ENCODE peak calls at places on chromosomes 6 and 20, in eight cellular contexts. One of them, this sample, is unnamed.

GRCh38 chr6:158518196-158519127 is 41.4 kb upstream of the TMEM181 start:
- DNase-seq in fibroblast of the conjunctiva: peak
- DNase-seq in heart right ventricle: peak
- DNase-seq in GM20000: peak
- DNase-seq in AG08395: peak
- DNase-seq in cortex of kidney: no peak
- DNase-seq in sigmoid colon: no peak
- DNase-seq in activated CD4-positive, alpha-beta T cell treated with anti-CD3 and anti-CD28 coated beads, Interleukin-2, amount 50 U/mL, for 1 hour: peak
- DNase-seq in this sample: peak

GRCh38 chr6:100620085-100620484 is 155.4 kb upstream of the SIM1 start:
- DNase-seq in AG08395: peak
- DNase-seq in activated CD4-positive, alpha-beta T cell treated with anti-CD3 and anti-CD28 coated beads, Interleukin-2, amount 50 U/mL, for 1 hour: no peak
- DNase-seq in fibroblast of the conjunctiva: no peak
- DNase-seq in heart right ventricle: no peak
- DNase-seq in sigmoid colon: no peak
- DNase-seq in GM20000: no peak
- DNase-seq in cortex of kidney: no peak
- DNase-seq in this sample: no peak

GRCh38 chr20:4021905-4022304 is 6.5 kb upstream of the RNF24 start:
- DNase-seq in cortex of kidney: no peak
- DNase-seq in heart right ventricle: no peak
- DNase-seq in activated CD4-positive, alpha-beta T cell treated with anti-CD3 and anti-CD28 coated beads, Interleukin-2, amount 50 U/mL, for 1 hour: no peak
- DNase-seq in fibroblast of the conjunctiva: no peak
- DNase-seq in AG08395: peak
- DNase-seq in GM20000: no peak
- DNase-seq in sigmoid colon: no peak
- DNase-seq in this sample: no peak

GRCh38 chr6:3195695-3196497 is 31.6 kb downstream of the TUBB2B start:
- DNase-seq in heart right ventricle: no peak
- DNase-seq in AG08395: no peak
- DNase-seq in fibroblast of the conjunctiva: no peak
- DNase-seq in activated CD4-positive, alpha-beta T cell treated with anti-CD3 and anti-CD28 coated beads, Interleukin-2, amount 50 U/mL, for 1 hour: no peak
- DNase-seq in GM20000: no peak
- DNase-seq in cortex of kidney: no peak
- DNase-seq in sigmoid colon: no peak
- DNase-seq in this sample: no peak

GRCh38 chr6:138440758-138441362 is 36.8 kb downstream of the HEBP2 start:
- DNase-seq in cortex of kidney: no peak
- DNase-seq in activated CD4-positive, alpha-beta T cell treated with anti-CD3 and anti-CD28 coated beads, Interleukin-2, amount 50 U/mL, for 1 hour: no peak
- DNase-seq in AG08395: no peak
- DNase-seq in sigmoid colon: no peak
- DNase-seq in GM20000: no peak
- DNase-seq in fibroblast of the conjunctiva: no peak
- DNase-seq in heart right ventricle: no peak
- DNase-seq in this sample: no peak

GRCh38 chr6:11278207-11278559 is 45.7 kb upstream of the NEDD9 start:
- DNase-seq in activated CD4-positive, alpha-beta T cell treated with anti-CD3 and anti-CD28 coated beads, Interleukin-2, amount 50 U/mL, for 1 hour: no peak
- DNase-seq in GM20000: peak
- DNase-seq in AG08395: no peak
- DNase-seq in sigmoid colon: no peak
- DNase-seq in heart right ventricle: no peak
- DNase-seq in cortex of kidney: no peak
- DNase-seq in fibroblast of the conjunctiva: no peak
- DNase-seq in this sample: no peak

GRCh38 chr6:51299649-51300380 is 481.1 kb downstream of the TFAP2B start:
- DNase-seq in fibroblast of the conjunctiva: no peak
- DNase-seq in GM20000: no peak
- DNase-seq in heart right ventricle: no peak
- DNase-seq in sigmoid colon: no peak
- DNase-seq in AG08395: no peak
- DNase-seq in activated CD4-positive, alpha-beta T cell treated with anti-CD3 and anti-CD28 coated beads, Interleukin-2, amount 50 U/mL, for 1 hour: no peak
- DNase-seq in cortex of kidney: no peak
- DNase-seq in this sample: no peak

GRCh38 chr6:84762220-84762940 is 2.0 kb downstream of the TBX18 start:
- DNase-seq in heart right ventricle: peak
- DNase-seq in AG08395: peak
- DNase-seq in sigmoid colon: no peak
- DNase-seq in GM20000: peak
- DNase-seq in fibroblast of the conjunctiva: no peak
- DNase-seq in activated CD4-positive, alpha-beta T cell treated with anti-CD3 and anti-CD28 coated beads, Interleukin-2, amount 50 U/mL, for 1 hour: no peak
- DNase-seq in cortex of kidney: no peak
- DNase-seq in this sample: no peak

GRCh38 chr6:88045521-88046136 is 2.0 kb upstream of the SPACA1 start:
- DNase-seq in fibroblast of the conjunctiva: no peak
- DNase-seq in GM20000: no peak
- DNase-seq in heart right ventricle: no peak
- DNase-seq in AG08395: no peak
- DNase-seq in activated CD4-positive, alpha-beta T cell treated with anti-CD3 and anti-CD28 coated beads, Interleukin-2, amount 50 U/mL, for 1 hour: no peak
- DNase-seq in cortex of kidney: no peak
- DNase-seq in sigmoid colon: no peak
- DNase-seq in this sample: no peak

GRCh38 chr6:130602151-130602770 is 224.9 kb upstream of the SMLR1 start:
- DNase-seq in heart right ventricle: no peak
- DNase-seq in cortex of kidney: no peak
- DNase-seq in sigmoid colon: no peak
- DNase-seq in fibroblast of the conjunctiva: peak
- DNase-seq in AG08395: peak
- DNase-seq in GM20000: no peak
- DNase-seq in activated CD4-positive, alpha-beta T cell treated with anti-CD3 and anti-CD28 coated beads, Interleukin-2, amount 50 U/mL, for 1 hour: no peak
- DNase-seq in this sample: no peak

GRCh38 chr20:24950128-24950835 is 1.2 kb downstream of the CST7 start:
- DNase-seq in activated CD4-positive, alpha-beta T cell treated with anti-CD3 and anti-CD28 coated beads, Interleukin-2, amount 50 U/mL, for 1 hour: no peak
- DNase-seq in fibroblast of the conjunctiva: no peak
- DNase-seq in heart right ventricle: no peak
- DNase-seq in sigmoid colon: peak
- DNase-seq in cortex of kidney: no peak
- DNase-seq in AG08395: no peak
- DNase-seq in GM20000: no peak
- DNase-seq in this sample: no peak

GRCh38 chr6:151757506-151757955 is 50.0 kb upstream of the ESR1 start:
- DNase-seq in cortex of kidney: no peak
- DNase-seq in heart right ventricle: no peak
- DNase-seq in GM20000: peak
- DNase-seq in activated CD4-positive, alpha-beta T cell treated with anti-CD3 and anti-CD28 coated beads, Interleukin-2, amount 50 U/mL, for 1 hour: no peak
- DNase-seq in fibroblast of the conjunctiva: no peak
- DNase-seq in AG08395: no peak
- DNase-seq in sigmoid colon: no peak
- DNase-seq in this sample: no peak

GRCh38 chr6:25089442-25089841 is 153.7 kb upstream of the RIPOR2 start:
- DNase-seq in heart right ventricle: no peak
- DNase-seq in sigmoid colon: no peak
- DNase-seq in GM20000: no peak
- DNase-seq in fibroblast of the conjunctiva: no peak
- DNase-seq in AG08395: peak
- DNase-seq in activated CD4-positive, alpha-beta T cell treated with anti-CD3 and anti-CD28 coated beads, Interleukin-2, amount 50 U/mL, for 1 hour: no peak
- DNase-seq in cortex of kidney: no peak
- DNase-seq in this sample: no peak

GRCh38 chr6:81331526-81331925 is 421.0 kb downstream of the TENT5A start:
- DNase-seq in cortex of kidney: no peak
- DNase-seq in AG08395: peak
- DNase-seq in heart right ventricle: no peak
- DNase-seq in GM20000: no peak
- DNase-seq in activated CD4-positive, alpha-beta T cell treated with anti-CD3 and anti-CD28 coated beads, Interleukin-2, amount 50 U/mL, for 1 hour: no peak
- DNase-seq in sigmoid colon: no peak
- DNase-seq in fibroblast of the conjunctiva: no peak
- DNase-seq in this sample: no peak

GRCh38 chr6:79841577-79842381 is 105.6 kb downstream of the ELOVL4 start:
- DNase-seq in AG08395: no peak
- DNase-seq in heart right ventricle: no peak
- DNase-seq in activated CD4-positive, alpha-beta T cell treated with anti-CD3 and anti-CD28 coated beads, Interleukin-2, amount 50 U/mL, for 1 hour: no peak
- DNase-seq in GM20000: no peak
- DNase-seq in sigmoid colon: no peak
- DNase-seq in fibroblast of the conjunctiva: no peak
- DNase-seq in cortex of kidney: no peak
- DNase-seq in this sample: no peak

GRCh38 chr6:166996406-166996805 is 2.8 kb upstream of the CEP43 start:
- DNase-seq in heart right ventricle: no peak
- DNase-seq in fibroblast of the conjunctiva: no peak
- DNase-seq in AG08395: no peak
- DNase-seq in GM20000: no peak
- DNase-seq in cortex of kidney: no peak
- DNase-seq in sigmoid colon: no peak
- DNase-seq in activated CD4-positive, alpha-beta T cell treated with anti-CD3 and anti-CD28 coated beads, Interleukin-2, amount 50 U/mL, for 1 hour: no peak
- DNase-seq in this sample: no peak

GRCh38 chr20:44052166-44052565 is 134.8 kb downstream of the JPH2 start:
- DNase-seq in fibroblast of the conjunctiva: no peak
- DNase-seq in AG08395: no peak
- DNase-seq in heart right ventricle: no peak
- DNase-seq in sigmoid colon: peak
- DNase-seq in activated CD4-positive, alpha-beta T cell treated with anti-CD3 and anti-CD28 coated beads, Interleukin-2, amount 50 U/mL, for 1 hour: no peak
- DNase-seq in GM20000: no peak
- DNase-seq in cortex of kidney: no peak
- DNase-seq in this sample: no peak

GRCh38 chr6:15905488-15906392 is 223.1 kb upstream of the MYLIP start:
- DNase-seq in AG08395: no peak
- DNase-seq in GM20000: peak
- DNase-seq in cortex of kidney: no peak
- DNase-seq in heart right ventricle: no peak
- DNase-seq in fibroblast of the conjunctiva: no peak
- DNase-seq in activated CD4-positive, alpha-beta T cell treated with anti-CD3 and anti-CD28 coated beads, Interleukin-2, amount 50 U/mL, for 1 hour: no peak
- DNase-seq in sigmoid colon: no peak
- DNase-seq in this sample: no peak

GRCh38 chr6:18047406-18047805 is 60.0 kb upstream of the KIF13A start:
- DNase-seq in activated CD4-positive, alpha-beta T cell treated with anti-CD3 and anti-CD28 coated beads, Interleukin-2, amount 50 U/mL, for 1 hour: no peak
- DNase-seq in heart right ventricle: no peak
- DNase-seq in fibroblast of the conjunctiva: no peak
- DNase-seq in GM20000: no peak
- DNase-seq in AG08395: peak
- DNase-seq in cortex of kidney: no peak
- DNase-seq in sigmoid colon: no peak
- DNase-seq in this sample: no peak

GRCh38 chr6:16420715-16421461 is 182.5 kb downstream of the GMPR start:
- DNase-seq in cortex of kidney: no peak
- DNase-seq in heart right ventricle: no peak
- DNase-seq in activated CD4-positive, alpha-beta T cell treated with anti-CD3 and anti-CD28 coated beads, Interleukin-2, amount 50 U/mL, for 1 hour: peak
- DNase-seq in fibroblast of the conjunctiva: peak
- DNase-seq in GM20000: peak
- DNase-seq in sigmoid colon: no peak
- DNase-seq in AG08395: peak
- DNase-seq in this sample: peak

GRCh38 chr20:58213112-58213511 is 15.3 kb downstream of the ANKRD60 start:
- DNase-seq in AG08395: peak
- DNase-seq in activated CD4-positive, alpha-beta T cell treated with anti-CD3 and anti-CD28 coated beads, Interleukin-2, amount 50 U/mL, for 1 hour: no peak
- DNase-seq in heart right ventricle: no peak
- DNase-seq in cortex of kidney: no peak
- DNase-seq in sigmoid colon: no peak
- DNase-seq in GM20000: no peak
- DNase-seq in fibroblast of the conjunctiva: no peak
- DNase-seq in this sample: no peak

GRCh38 chr6:16343593-16343992 is 105.2 kb downstream of the GMPR start:
- DNase-seq in activated CD4-positive, alpha-beta T cell treated with anti-CD3 and anti-CD28 coated beads, Interleukin-2, amount 50 U/mL, for 1 hour: no peak
- DNase-seq in GM20000: no peak
- DNase-seq in fibroblast of the conjunctiva: no peak
- DNase-seq in AG08395: no peak
- DNase-seq in cortex of kidney: no peak
- DNase-seq in sigmoid colon: no peak
- DNase-seq in heart right ventricle: no peak
- DNase-seq in this sample: no peak

GRCh38 chr20:50913976-50914375 is 17.3 kb downstream of the ADNP start:
- DNase-seq in fibroblast of the conjunctiva: peak
- DNase-seq in activated CD4-positive, alpha-beta T cell treated with anti-CD3 and anti-CD28 coated beads, Interleukin-2, amount 50 U/mL, for 1 hour: no peak
- DNase-seq in cortex of kidney: no peak
- DNase-seq in heart right ventricle: no peak
- DNase-seq in AG08395: peak
- DNase-seq in sigmoid colon: no peak
- DNase-seq in GM20000: no peak
- DNase-seq in this sample: no peak

GRCh38 chr6:167706313-167707109 is 120.2 kb upstream of the AFDN start:
- DNase-seq in cortex of kidney: no peak
- DNase-seq in GM20000: peak
- DNase-seq in heart right ventricle: no peak
- DNase-seq in AG08395: no peak
- DNase-seq in fibroblast of the conjunctiva: no peak
- DNase-seq in activated CD4-positive, alpha-beta T cell treated with anti-CD3 and anti-CD28 coated beads, Interleukin-2, amount 50 U/mL, for 1 hour: peak
- DNase-seq in sigmoid colon: no peak
- DNase-seq in this sample: peak

GRCh38 chr6:55694148-55694547 is 115.2 kb upstream of the HMGCLL1 start:
- DNase-seq in activated CD4-positive, alpha-beta T cell treated with anti-CD3 and anti-CD28 coated beads, Interleukin-2, amount 50 U/mL, for 1 hour: no peak
- DNase-seq in GM20000: no peak
- DNase-seq in AG08395: peak
- DNase-seq in sigmoid colon: no peak
- DNase-seq in heart right ventricle: no peak
- DNase-seq in fibroblast of the conjunctiva: peak
- DNase-seq in cortex of kidney: no peak
- DNase-seq in this sample: no peak

GRCh38 chr20:41314386-41314785 is 3.1 kb downstream of the ZHX3 start:
- DNase-seq in sigmoid colon: no peak
- DNase-seq in heart right ventricle: no peak
- DNase-seq in fibroblast of the conjunctiva: no peak
- DNase-seq in activated CD4-positive, alpha-beta T cell treated with anti-CD3 and anti-CD28 coated beads, Interleukin-2, amount 50 U/mL, for 1 hour: no peak
- DNase-seq in cortex of kidney: no peak
- DNase-seq in AG08395: no peak
- DNase-seq in GM20000: no peak
- DNase-seq in this sample: no peak

This sample was measured in activated T-cell treated with anti-CD3 and anti-CD28 coated beads, Interleukin-2, amount 50 U/mL, for 1 hour.